ENCODE peak calls at places on chromosomes 11 and 22, in ten cellular contexts. G is H1; W is cardiac fibroblast; O is RWPE1; Q is ELR; J is CD4-positive, alpha-beta T cell; D is memory B cell; L is activated CD4-positive, alpha-beta T cell treated with anti-CD3 and anti-CD28 coated beads, Interleukin-2, amount 50 U/mL, for 4 hours; V is AG10803; U is spleen. C is an unnamed sample.
A peak's percentile ranks its signal among the peaks of the same experiment; 100 is the strongest.

GRCh38 chr11:111063711-111064110 is 181.8 kb upstream of the POU2AF2 start:
- DNase-seq in D (no peak), J (no peak), V (no peak), U (no peak), O (peak; percentile 6), L (no peak), W (peak; percentile 21), G (no peak), Q (peak; percentile 40), C (no peak)

GRCh38 chr11:68127791-68128681 is 6.8 kb upstream of the CHKA start:
- DNase-seq in J (no peak), V (peak; percentile 50), L (no peak), D (no peak), Q (peak; percentile 29), G (peak; percentile 96), W (peak; percentile 89), O (no peak), U (peak; percentile 80), C (no peak)

GRCh38 chr11:120715239-120715638 is 203.7 kb downstream of the GRIK4 start:
- DNase-seq in Q (peak; percentile 36), O (no peak), W (peak; percentile 8), L (no peak), U (no peak), V (no peak), D (no peak), J (no peak), G (no peak), C (no peak)

GRCh38 chr22:45261407-45262088 is 20.9 kb upstream of the KIAA0930 start:
- DNase-seq in Q (no peak), D (no peak), L (no peak), G (no peak), J (no peak), W (no peak), O (no peak), U (no peak), V (no peak), C (no peak)

GRCh38 chr11:86183694-86184093 is 60.9 kb upstream of the EED start:
- DNase-seq in U (no peak), J (no peak), G (no peak), W (peak; percentile 59), L (no peak), V (no peak), Q (peak; percentile 65), O (no peak), D (no peak), C (no peak)

GRCh38 chr22:46549565-46549840 is 12.1 kb upstream of the CELSR1 start:
- DNase-seq in D (no peak), V (no peak), O (no peak), Q (no peak), J (no peak), U (peak; percentile 16), L (no peak), G (no peak), W (no peak), C (no peak)

GRCh38 chr11:84247931-84248330 is 961.8 kb upstream of the CCDC90B start:
- DNase-seq in L (no peak), U (no peak), O (no peak), V (no peak), D (no peak), J (no peak), W (peak; percentile 6), Q (no peak), G (no peak), C (no peak)

GRCh38 chr11:10701982-10702381 is 8.4 kb upstream of the IRAG1 start:
- DNase-seq in G (no peak), Q (peak; percentile 30), L (no peak), U (no peak), V (peak; percentile 41), J (no peak), D (no peak), O (no peak), W (peak; percentile 16), C (no peak)

GRCh38 chr11:134050541-134051383 is 18.1 kb upstream of the JAM3 start:
- DNase-seq in O (peak; percentile 83), G (peak; percentile 85), W (peak; percentile 68), Q (peak; percentile 73), D (peak; percentile 78), J (peak; percentile 72), V (peak; percentile 48), U (peak; percentile 92), L (peak; percentile 65), C (peak; percentile 78)

GRCh38 chr22:45240810-45241631 is at the start of gene KIAA0930:
- DNase-seq in G (peak; percentile 92), V (peak; percentile 59), J (peak; percentile 76), Q (peak; percentile 74), D (peak; percentile 76), L (peak; percentile 73), O (peak; percentile 80), U (peak; percentile 96), W (peak; percentile 81), C (peak; percentile 60)

GRCh38 chr11:58921778-58922390 is 17.4 kb upstream of the GLYATL1 start:
- DNase-seq in G (no peak), W (no peak), V (no peak), O (no peak), D (no peak), U (no peak), Q (no peak), J (no peak), L (no peak), C (peak; percentile 59)

GRCh38 chr11:90220391-90220790 is 2.5 kb downstream of the CHORDC1 start:
- DNase-seq in O (peak; percentile 50), L (no peak), V (peak; percentile 50), G (no peak), U (no peak), D (no peak), W (peak; percentile 54), Q (peak; percentile 55), J (no peak), C (no peak)

GRCh38 chr11:134332189-134332631 is 422 bp downstream of the GLB1L2 start:
- DNase-seq in O (no peak), U (peak; percentile 85), L (no peak), J (no peak), G (peak; percentile 70), W (no peak), D (no peak), Q (no peak), V (no peak), C (no peak)

GRCh38 chr22:42202669-42203068 is 67.8 kb downstream of the TCF20 start:
- DNase-seq in W (peak; percentile 15), U (no peak), D (no peak), O (no peak), V (peak; percentile 12), G (no peak), J (peak; percentile 42), L (peak; percentile 54), Q (peak; percentile 46), C (no peak)

GRCh38 chr11:22976146-22976545 is 115.9 kb upstream of the CCDC179 start:
- DNase-seq in D (no peak), O (peak; percentile 8), V (peak; percentile 3), L (no peak), J (no peak), U (no peak), W (peak; percentile 47), G (no peak), Q (peak; percentile 79), C (no peak)

GRCh38 chr22:43009444-43009843 is 5.5 kb downstream of the PACSIN2 start:
- DNase-seq in V (no peak), Q (no peak), J (no peak), D (no peak), O (no peak), U (no peak), W (no peak), L (no peak), G (no peak), C (no peak)

GRCh38 chr11:76716268-76716667 is 45.7 kb upstream of the LRRC32 start:
- DNase-seq in L (no peak), U (no peak), D (no peak), Q (no peak), J (no peak), V (no peak), G (no peak), W (no peak), O (no peak), C (no peak)

GRCh38 chr11:113562981-113563461 is 87.8 kb upstream of the DRD2 start:
- DNase-seq in O (no peak), J (no peak), U (no peak), D (no peak), Q (no peak), W (no peak), V (peak; percentile 46), L (no peak), G (no peak), C (no peak)

GRCh38 chr11:83835423-83835822 is 549.3 kb upstream of the CCDC90B start:
- DNase-seq in U (no peak), O (no peak), W (no peak), V (no peak), D (no peak), J (no peak), L (no peak), G (no peak), Q (no peak), C (no peak)

GRCh38 chr22:46653596-46653995 is 33.4 kb downstream of the GRAMD4 start:
- DNase-seq in Q (no peak), L (no peak), W (no peak), O (no peak), G (no peak), J (no peak), U (no peak), D (no peak), V (no peak), C (no peak)

GRCh38 chr11:92340839-92341238 is 116.2 kb downstream of the FAT3 start:
- DNase-seq in W (peak; percentile 2), L (no peak), D (no peak), J (no peak), U (no peak), G (peak; percentile 78), O (no peak), Q (peak; percentile 3), V (peak; percentile 22), C (no peak)

GRCh38 chr11:14258177-14258935 is 100.6 kb downstream of the RRAS2 start:
- DNase-seq in V (peak; percentile 29), J (no peak), L (no peak), Q (peak; percentile 78), G (peak; percentile 40), D (no peak), O (peak; percentile 83), U (no peak), W (peak; percentile 35), C (no peak)

GRCh38 chr22:31538815-31539214 is 42.5 kb downstream of the SFI1 start:
- DNase-seq in G (no peak), J (no peak), O (no peak), W (no peak), Q (no peak), D (no peak), U (no peak), L (no peak), V (no peak), C (no peak)

GRCh38 chr11:80239217-80239616 is 798.4 kb upstream of the TENM4 start:
- DNase-seq in U (no peak), D (no peak), G (no peak), W (peak; percentile 16), L (no peak), Q (no peak), J (no peak), V (no peak), O (no peak), C (no peak)

GRCh38 chr11:66543263-66544107 is 2.4 kb downstream of the ZDHHC24 start:
- DNase-seq in J (peak; percentile 70), L (peak; percentile 24), W (peak; percentile 65), Q (peak; percentile 55), O (no peak), U (peak; percentile 95), G (no peak), D (peak; percentile 57), V (no peak), C (no peak)

GRCh38 chr11:19727246-19727645 is 14.6 kb downstream of the NAV2 start:
- DNase-seq in D (no peak), O (no peak), V (peak; percentile 69), U (no peak), W (peak; percentile 86), Q (peak; percentile 46), G (no peak), L (no peak), J (no peak), C (no peak)

GRCh38 chr11:68302256-68303054 is 9.9 kb upstream of the LRP5 start:
- DNase-seq in Q (peak; percentile 70), W (peak; percentile 35), O (peak; percentile 58), J (no peak), V (peak; percentile 58), U (peak; percentile 49), L (no peak), G (no peak), D (no peak), C (peak; percentile 33)

GRCh38 chr22:38831166-38831945 is 12.5 kb downstream of the NPTXR start:
- DNase-seq in U (peak; percentile 52), G (no peak), W (peak; percentile 66), L (no peak), J (no peak), D (no peak), V (peak; percentile 70), O (no peak), Q (peak; percentile 83), C (no peak)